ENCODE peak calls at places on chromosomes 16 and 17, in six cellular contexts. One of them, this sample, is unnamed. For H3K4me1, the result is how much of the 10 kb centered on the place peaks cover.

GRCh38 chr16:73034374-73034773 is 13.6 kb downstream of the ZFHX3 start:
- DNase-seq in lower lobe of right lung: no peak
- DNase-seq in cardiac muscle cell: no peak
- DNase-seq in heart left ventricle: no peak
- DNase-seq in effector memory CD4-positive, alpha-beta T cell: no peak
- DNase-seq in CD4-positive, alpha-beta memory T cell: no peak
- DNase-seq in this sample: no peak

GRCh38 chr16:66274335-66275110 is 92.0 kb upstream of the CDH5 start:
- DNase-seq in lower lobe of right lung: no peak
- DNase-seq in cardiac muscle cell: no peak
- DNase-seq in heart left ventricle: no peak
- DNase-seq in effector memory CD4-positive, alpha-beta T cell: no peak
- DNase-seq in CD4-positive, alpha-beta memory T cell: no peak
- DNase-seq in this sample: no peak

GRCh38 chr16:68420366-68420765 is 27.9 kb downstream of the SMPD3 start:
- DNase-seq in lower lobe of right lung: no peak
- DNase-seq in cardiac muscle cell: no peak
- DNase-seq in heart left ventricle: no peak
- DNase-seq in effector memory CD4-positive, alpha-beta T cell: no peak
- DNase-seq in CD4-positive, alpha-beta memory T cell: no peak
- DNase-seq in this sample: no peak

GRCh38 chr17:14356043-14356637 is 55.3 kb downstream of the HS3ST3B1 start:
- DNase-seq in lower lobe of right lung: no peak
- DNase-seq in cardiac muscle cell: no peak
- DNase-seq in heart left ventricle: no peak
- DNase-seq in effector memory CD4-positive, alpha-beta T cell: no peak
- DNase-seq in CD4-positive, alpha-beta memory T cell: no peak
- DNase-seq in this sample: no peak

GRCh38 chr16:88561485-88562369 is 8.5 kb upstream of the ZC3H18 start:
- DNase-seq in lower lobe of right lung: peak
- DNase-seq in cardiac muscle cell: peak
- DNase-seq in heart left ventricle: no peak
- DNase-seq in effector memory CD4-positive, alpha-beta T cell: peak
- DNase-seq in CD4-positive, alpha-beta memory T cell: peak
- DNase-seq in this sample: no peak

GRCh38 chr17:19753049-19753444 is 4.9 kb upstream of the ALDH3A1 start:
- DNase-seq in lower lobe of right lung: peak
- DNase-seq in cardiac muscle cell: no peak
- DNase-seq in heart left ventricle: peak
- DNase-seq in effector memory CD4-positive, alpha-beta T cell: no peak
- DNase-seq in CD4-positive, alpha-beta memory T cell: no peak
- DNase-seq in this sample: no peak

GRCh38 chr17:61735807-61736206 is 127.5 kb downstream of the BRIP1 start:
- DNase-seq in lower lobe of right lung: no peak
- DNase-seq in cardiac muscle cell: no peak
- DNase-seq in heart left ventricle: no peak
- DNase-seq in effector memory CD4-positive, alpha-beta T cell: no peak
- DNase-seq in CD4-positive, alpha-beta memory T cell: no peak
- DNase-seq in this sample: no peak

GRCh38 chr17:66451188-66452149 is 149.1 kb downstream of the PRKCA start:
- DNase-seq in lower lobe of right lung: no peak
- DNase-seq in cardiac muscle cell: peak
- DNase-seq in heart left ventricle: no peak
- DNase-seq in effector memory CD4-positive, alpha-beta T cell: no peak
- DNase-seq in CD4-positive, alpha-beta memory T cell: no peak
- DNase-seq in this sample: no peak

GRCh38 chr16:65225488-65225887 is 103.6 kb upstream of the CDH11 start:
- DNase-seq in lower lobe of right lung: no peak
- DNase-seq in cardiac muscle cell: no peak
- DNase-seq in heart left ventricle: no peak
- DNase-seq in effector memory CD4-positive, alpha-beta T cell: no peak
- DNase-seq in CD4-positive, alpha-beta memory T cell: no peak
- DNase-seq in this sample: no peak

GRCh38 chr16:47779201-47780016 is 318.3 kb downstream of the PHKB start:
- DNase-seq in lower lobe of right lung: no peak
- DNase-seq in cardiac muscle cell: no peak
- DNase-seq in heart left ventricle: no peak
- DNase-seq in effector memory CD4-positive, alpha-beta T cell: no peak
- DNase-seq in CD4-positive, alpha-beta memory T cell: no peak
- DNase-seq in this sample: peak

GRCh38 chr17:7774037-7774659 is 56.6 kb downstream of the DNAH2 start:
- DNase-seq in lower lobe of right lung: no peak
- DNase-seq in cardiac muscle cell: no peak
- DNase-seq in heart left ventricle: no peak
- DNase-seq in effector memory CD4-positive, alpha-beta T cell: no peak
- DNase-seq in CD4-positive, alpha-beta memory T cell: no peak
- DNase-seq in this sample: no peak

GRCh38 chr17:81601525-81602120 is 35.3 kb downstream of the NPLOC4 start:
- DNase-seq in lower lobe of right lung: no peak
- DNase-seq in cardiac muscle cell: peak
- DNase-seq in heart left ventricle: no peak
- DNase-seq in effector memory CD4-positive, alpha-beta T cell: no peak
- DNase-seq in CD4-positive, alpha-beta memory T cell: no peak
- DNase-seq in this sample: peak

GRCh38 chr16:88433632-88434352 is 19.3 kb upstream of the ZFPM1 start:
- DNase-seq in lower lobe of right lung: no peak
- DNase-seq in cardiac muscle cell: no peak
- DNase-seq in heart left ventricle: no peak
- DNase-seq in effector memory CD4-positive, alpha-beta T cell: no peak
- DNase-seq in CD4-positive, alpha-beta memory T cell: no peak
- DNase-seq in this sample: no peak

GRCh38 chr17:12318614-12319266 is 298.1 kb downstream of the MAP2K4 start:
- DNase-seq in lower lobe of right lung: no peak
- DNase-seq in cardiac muscle cell: no peak
- DNase-seq in heart left ventricle: no peak
- DNase-seq in effector memory CD4-positive, alpha-beta T cell: no peak
- DNase-seq in CD4-positive, alpha-beta memory T cell: no peak
- DNase-seq in this sample: no peak

GRCh38 chr17:28330671-28331070 is 4.6 kb downstream of the IFT20 start:
- DNase-seq in lower lobe of right lung: no peak
- DNase-seq in cardiac muscle cell: no peak
- DNase-seq in heart left ventricle: no peak
- DNase-seq in effector memory CD4-positive, alpha-beta T cell: no peak
- DNase-seq in CD4-positive, alpha-beta memory T cell: no peak
- DNase-seq in this sample: no peak

GRCh38 chr16:53924311-53924860 is 220.4 kb downstream of the FTO start:
- DNase-seq in lower lobe of right lung: no peak
- DNase-seq in cardiac muscle cell: no peak
- DNase-seq in heart left ventricle: no peak
- DNase-seq in effector memory CD4-positive, alpha-beta T cell: no peak
- DNase-seq in CD4-positive, alpha-beta memory T cell: no peak
- DNase-seq in this sample: no peak
- H3K4me1 ChIP-seq in lower lobe of right lung: under half
- H3K4me1 ChIP-seq in cardiac muscle cell: half or more
- H3K4me1 ChIP-seq in heart left ventricle: under half
- H3K4me1 ChIP-seq in effector memory CD4-positive, alpha-beta T cell: under half
- H3K4me1 ChIP-seq in CD4-positive, alpha-beta memory T cell: under half
- H3K4me1 ChIP-seq in this sample: under half

DNA sequence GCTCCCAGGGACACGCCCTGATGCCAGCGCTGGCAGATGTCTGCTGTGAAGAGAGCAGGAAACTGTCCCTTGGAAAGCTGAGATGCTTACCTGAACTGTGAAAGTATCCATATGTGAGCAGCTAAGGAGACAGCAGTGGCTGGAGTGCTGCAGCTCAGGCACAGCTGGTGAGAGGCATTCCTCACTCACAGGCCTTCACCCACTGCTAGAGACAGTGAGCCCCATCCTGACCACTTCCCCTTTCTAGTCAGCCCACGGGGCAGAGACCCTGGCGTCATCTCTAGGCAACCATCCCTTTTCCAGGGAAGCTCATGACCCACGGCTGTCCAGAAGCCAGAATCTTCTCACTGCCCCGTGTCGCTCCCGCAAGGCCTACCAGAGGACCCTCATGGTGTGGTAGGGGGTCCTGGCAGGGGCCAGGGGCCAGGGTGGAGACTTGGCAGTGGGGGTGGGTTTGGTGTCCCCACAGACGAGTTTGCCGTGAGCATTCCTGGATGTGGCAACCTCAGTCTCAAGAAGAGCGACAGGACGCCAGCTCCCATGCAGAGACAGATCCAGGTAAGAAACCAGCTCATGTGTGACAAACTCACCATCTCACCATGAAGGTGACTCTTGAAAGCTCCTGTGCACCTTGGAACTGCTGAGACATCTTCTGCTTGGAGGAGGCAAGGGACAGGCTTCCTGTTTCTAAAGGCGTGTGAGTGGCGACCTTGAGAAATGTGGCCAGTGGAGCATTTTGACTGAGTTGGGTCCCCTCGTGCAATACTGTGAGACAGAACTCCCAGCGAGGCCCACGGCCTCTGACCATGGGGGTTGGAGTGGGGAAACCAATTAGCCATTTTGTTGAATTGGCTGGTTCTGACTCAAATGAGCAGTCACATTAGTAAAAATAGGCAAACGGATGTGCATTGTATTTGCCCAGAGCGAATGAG is at the start of gene SCIMP:
- DNase-seq in lower lobe of right lung: peak
- DNase-seq in cardiac muscle cell: no peak
- DNase-seq in heart left ventricle: no peak
- DNase-seq in effector memory CD4-positive, alpha-beta T cell: no peak
- DNase-seq in CD4-positive, alpha-beta memory T cell: no peak
- DNase-seq in this sample: no peak
- H3K4me3 ChIP-seq in lower lobe of right lung: peak
- H3K4me3 ChIP-seq in cardiac muscle cell: no peak
- H3K4me3 ChIP-seq in heart left ventricle: no peak
- H3K4me3 ChIP-seq in effector memory CD4-positive, alpha-beta T cell: no peak
- H3K4me3 ChIP-seq in CD4-positive, alpha-beta memory T cell: no peak
- H3K4me3 ChIP-seq in this sample: no peak

GRCh38 chr16:8878523-8878911 is 3.6 kb upstream of the LITAFD start:
- DNase-seq in lower lobe of right lung: no peak
- DNase-seq in cardiac muscle cell: no peak
- DNase-seq in heart left ventricle: peak
- DNase-seq in effector memory CD4-positive, alpha-beta T cell: no peak
- DNase-seq in CD4-positive, alpha-beta memory T cell: no peak
- DNase-seq in this sample: no peak
- H3K4me1 ChIP-seq in lower lobe of right lung: under half
- H3K4me1 ChIP-seq in cardiac muscle cell: under half
- H3K4me1 ChIP-seq in heart left ventricle: under half
- H3K4me1 ChIP-seq in effector memory CD4-positive, alpha-beta T cell: under half
- H3K4me1 ChIP-seq in CD4-positive, alpha-beta memory T cell: under half
- H3K4me1 ChIP-seq in this sample: under half

DNA sequence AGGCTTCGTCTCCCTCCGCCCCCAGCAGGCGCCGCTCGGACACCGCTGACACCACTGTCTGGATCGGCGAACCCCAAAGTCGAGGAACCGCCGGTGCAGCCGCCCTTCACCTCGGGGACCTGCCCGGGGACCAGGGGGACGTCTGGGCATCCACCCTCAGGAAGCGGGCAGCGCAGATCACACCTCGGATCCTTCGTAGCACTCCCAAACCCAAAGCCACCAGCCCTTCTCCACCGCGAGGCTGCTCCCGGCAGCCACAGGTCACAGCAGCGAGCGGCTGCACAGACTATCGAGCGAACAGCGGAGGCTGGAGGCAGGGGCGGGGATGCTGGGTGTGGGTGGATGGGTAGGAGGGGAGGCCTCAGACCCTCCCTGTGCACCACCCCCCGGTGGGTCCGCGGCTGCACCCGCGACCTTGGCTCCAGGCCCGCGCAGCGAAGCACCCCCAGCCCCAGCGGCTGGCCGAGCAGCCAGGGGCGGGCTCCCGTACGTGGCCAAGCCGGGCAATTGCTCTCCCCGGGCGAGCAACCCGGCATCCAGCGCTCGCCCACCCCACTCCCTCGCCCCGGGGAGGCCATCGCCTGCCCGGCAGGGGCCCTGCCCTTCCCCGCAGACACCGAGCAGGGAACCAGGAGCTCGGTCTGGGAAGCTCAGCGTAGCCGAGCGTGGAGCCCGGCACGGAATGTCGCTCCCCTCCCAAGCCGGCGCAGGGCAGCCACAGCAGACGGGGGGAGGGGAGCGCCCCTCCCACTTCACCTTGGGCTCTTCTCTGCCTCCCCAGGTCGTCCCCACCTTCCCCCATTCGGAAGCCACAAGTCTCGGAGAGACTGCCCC is 1.0 kb downstream of the SDK2 start:
- DNase-seq in lower lobe of right lung: no peak
- DNase-seq in cardiac muscle cell: peak
- DNase-seq in heart left ventricle: no peak
- DNase-seq in effector memory CD4-positive, alpha-beta T cell: no peak
- DNase-seq in CD4-positive, alpha-beta memory T cell: no peak
- DNase-seq in this sample: no peak
- H3K4me3 ChIP-seq in lower lobe of right lung: peak
- H3K4me3 ChIP-seq in cardiac muscle cell: peak
- H3K4me3 ChIP-seq in heart left ventricle: peak
- H3K4me3 ChIP-seq in effector memory CD4-positive, alpha-beta T cell: peak
- H3K4me3 ChIP-seq in CD4-positive, alpha-beta memory T cell: no peak
- H3K4me3 ChIP-seq in this sample: peak

GRCh38 chr16:49886554-49887121 is 30.7 kb upstream of the ZNF423 start:
- DNase-seq in lower lobe of right lung: no peak
- DNase-seq in cardiac muscle cell: no peak
- DNase-seq in heart left ventricle: no peak
- DNase-seq in effector memory CD4-positive, alpha-beta T cell: no peak
- DNase-seq in CD4-positive, alpha-beta memory T cell: no peak
- DNase-seq in this sample: no peak

GRCh38 chr16:49889725-49890397 is 33.9 kb upstream of the ZNF423 start:
- DNase-seq in lower lobe of right lung: no peak
- DNase-seq in cardiac muscle cell: no peak
- DNase-seq in heart left ventricle: no peak
- DNase-seq in effector memory CD4-positive, alpha-beta T cell: no peak
- DNase-seq in CD4-positive, alpha-beta memory T cell: no peak
- DNase-seq in this sample: no peak

GRCh38 chr16:49890876-49891275 is 35.0 kb upstream of the ZNF423 start:
- DNase-seq in lower lobe of right lung: no peak
- DNase-seq in cardiac muscle cell: peak
- DNase-seq in heart left ventricle: peak
- DNase-seq in effector memory CD4-positive, alpha-beta T cell: no peak
- DNase-seq in CD4-positive, alpha-beta memory T cell: no peak
- DNase-seq in this sample: no peak
- H3K4me1 ChIP-seq in lower lobe of right lung: under half
- H3K4me1 ChIP-seq in cardiac muscle cell: under half
- H3K4me1 ChIP-seq in heart left ventricle: under half
- H3K4me1 ChIP-seq in effector memory CD4-positive, alpha-beta T cell: under half
- H3K4me1 ChIP-seq in CD4-positive, alpha-beta memory T cell: under half
- H3K4me1 ChIP-seq in this sample: under half

This sample was measured in ovary.